ENCODE peak calls at places on chromosomes 2 and 18, in seven cellular contexts. D, T, A, C, Y, H and V are unnamed samples.

GRCh38 chr2:61173116-61173515 is 11.1 kb downstream of the C2orf74 start:
- DNase-seq in D (no peak), H (no peak), T (no peak), C (no peak), Y (no peak), A (no peak), V (no peak)

GRCh38 chr2:133801956-133802355 is 233.7 kb upstream of the NCKAP5 start:
- DNase-seq in Y (no peak), A (no peak), H (no peak), D (no peak), T (no peak), C (no peak), V (no peak)

GRCh38 chr2:206275274-206276160 is 1.1 kb downstream of the ZDBF2 start:
- DNase-seq in C (peak; percentile 59), T (peak; percentile 13), D (peak; percentile 62), A (peak; percentile 5), H (no peak), Y (no peak), V (peak; percentile 29)

GRCh38 chr2:16553222-16553621 is 112.4 kb downstream of the CYRIA start:
- DNase-seq in T (peak; percentile 20), H (no peak), A (peak; percentile 0), D (peak; percentile 50), C (peak; percentile 54), Y (no peak), V (peak; percentile 52)

GRCh38 chr2:119517433-119517832 is 6.8 kb downstream of the SCTR start:
- DNase-seq in A (peak; percentile 33), Y (no peak), D (peak; percentile 47), H (no peak), T (peak; percentile 43), C (peak; percentile 53), V (peak; percentile 29)

GRCh38 chr2:20506281-20506685 is 59.4 kb downstream of the RHOB start:
- DNase-seq in Y (no peak), A (no peak), H (no peak), C (peak; percentile 12), D (peak; percentile 83), T (peak; percentile 45), V (peak; percentile 62)

GRCh38 chr2:160075171-160075570 is 12.8 kb upstream of the PLA2R1 start:
- DNase-seq in C (peak; percentile 13), A (no peak), Y (no peak), D (peak; percentile 98), T (peak; percentile 93), H (no peak), V (peak; percentile 73)

GRCh38 chr2:85649201-85650190 is 18.5 kb downstream of the SFTPB start:
- DNase-seq in Y (no peak), A (no peak), H (no peak), T (no peak), C (peak; percentile 76), D (peak; percentile 60), V (no peak)

GRCh38 chr2:11861044-11861443 is 114.6 kb downstream of the LPIN1 start:
- DNase-seq in A (no peak), Y (no peak), D (no peak), T (no peak), C (no peak), H (no peak), V (no peak)

GRCh38 chr2:54680397-54681032 is 42.9 kb upstream of the EML6 start:
- DNase-seq in D (peak; percentile 37), C (no peak), H (no peak), Y (no peak), A (peak; percentile 24), T (peak; percentile 76), V (no peak)

GRCh38 chr2:26725516-26725810 is 32.9 kb downstream of the KCNK3 start:
- DNase-seq in H (no peak), D (no peak), A (no peak), T (no peak), C (no peak), Y (no peak), V (no peak)

GRCh38 chr2:88212251-88212790 is 42.2 kb downstream of the THNSL2 start:
- DNase-seq in D (no peak), A (no peak), T (no peak), Y (no peak), H (no peak), C (peak; percentile 29), V (peak; percentile 23)

GRCh38 chr2:12931211-12931844 is 214.6 kb downstream of the TRIB2 start:
- DNase-seq in C (peak; percentile 19), T (peak; percentile 37), Y (no peak), A (no peak), H (no peak), D (peak; percentile 71), V (peak; percentile 49)

GRCh38 chr2:162636206-162636728 is 202.3 kb downstream of the KCNH7 start:
- DNase-seq in C (no peak), A (no peak), T (no peak), D (no peak), Y (no peak), H (no peak), V (no peak)

GRCh38 chr2:239008004-239008403 is 160.1 kb downstream of the TWIST2 start:
- DNase-seq in A (no peak), C (no peak), Y (no peak), T (no peak), D (no peak), H (no peak), V (no peak)

GRCh38 chr2:220273082-220273481 is 645.7 kb downstream of the SLC4A3 start:
- DNase-seq in A (no peak), T (no peak), H (no peak), D (no peak), C (peak; percentile 20), Y (no peak), V (no peak)

GRCh38 chr2:30147715-30148611 is 1.2 kb downstream of the YPEL5 start:
- DNase-seq in A (peak; percentile 75), H (no peak), Y (peak; percentile 50), D (peak; percentile 34), C (peak; percentile 74), T (peak; percentile 52), V (no peak)

GRCh38 chr18:59180150-59180845 is 39.7 kb upstream of the GRP start:
- DNase-seq in H (no peak), D (peak; percentile 77), A (no peak), Y (no peak), T (peak; percentile 46), C (no peak), V (no peak)

GRCh38 chr2:215736653-215737290 is 276.6 kb downstream of the MREG start:
- DNase-seq in D (peak; percentile 92), C (peak; percentile 76), H (no peak), Y (no peak), A (no peak), T (peak; percentile 44), V (peak; percentile 80)

GRCh38 chr2:174784316-174784715 is 20.0 kb upstream of the CHRNA1 start:
- DNase-seq in H (no peak), A (no peak), Y (no peak), C (no peak), T (no peak), D (no peak), V (no peak)

GRCh38 chr2:138275292-138275690 is 226.3 kb upstream of the SPOPL start:
- DNase-seq in A (no peak), D (no peak), Y (no peak), T (no peak), C (no peak), H (no peak), V (no peak)

GRCh38 chr2:217837001-217837491 is 165.7 kb downstream of the TNS1 start:
- DNase-seq in T (no peak), D (peak; percentile 84), C (peak; percentile 23), A (no peak), Y (no peak), H (no peak), V (no peak)

GRCh38 chr18:6956495-6956894 is 161.1 kb downstream of the LAMA1 start:
- DNase-seq in A (no peak), D (no peak), Y (no peak), H (no peak), T (no peak), C (no peak), V (no peak)

GRCh38 chr2:27884546-27884945 is 5.6 kb downstream of the RBKS start:
- DNase-seq in C (no peak), A (no peak), Y (no peak), D (no peak), T (no peak), H (no peak), V (no peak)

GRCh38 chr2:105521176-105521575 is 122.3 kb upstream of the FHL2 start:
- DNase-seq in T (no peak), D (peak; percentile 50), Y (no peak), A (no peak), H (no peak), C (peak; percentile 18), V (peak; percentile 43)

GRCh38 chr2:240790370-240791210 is 29.4 kb downstream of the KIF1A start:
- DNase-seq in H (no peak), T (no peak), Y (no peak), D (no peak), A (no peak), C (no peak), V (no peak)

GRCh38 chr2:222424281-222424728 is at the start of gene SGPP2:
- DNase-seq in T (no peak), Y (no peak), C (no peak), D (no peak), H (no peak), A (peak; percentile 17), V (no peak)